ENCODE peak calls at places on chromosome 1, in five cellular contexts. P is NCI-H510A treated with DMSO at 0.1 percent for 48 hours; M is activated CD8-positive, alpha-beta memory T cell treated with anti-CD3 and anti-CD28 coated beads for 4 hours; D is HuH-7; W is mesenchymal stem cell. O is an unnamed sample.
A peak's percentile ranks its signal among the peaks of the same experiment; 100 is the strongest.

GRCh38 chr1:9886063-9886742 is 23.9 kb downstream of the CTNNBIP1 start:
- DNase-seq in P (no peak), M (no peak), D (no peak), W (no peak), O (no peak)

GRCh38 chr1:69671363-69672010 is 103.8 kb downstream of the LRRC7 start:
- DNase-seq in P (peak; percentile 67), M (no peak), D (no peak), W (peak; percentile 18), O (no peak)

GRCh38 chr1:115300087-115300856 is 37.8 kb downstream of the NGF start:
- DNase-seq in P (no peak), M (no peak), D (no peak), W (peak; percentile 33), O (no peak)

GRCh38 chr1:245207056-245207638 is 52.4 kb downstream of the KIF26B start:
- DNase-seq in P (no peak), M (no peak), D (no peak), W (no peak), O (no peak)

GRCh38 chr1:99527078-99527477 is 118.8 kb upstream of the PALMD start:
- DNase-seq in P (no peak), M (no peak), D (no peak), W (peak; percentile 35), O (no peak)

GRCh38 chr1:7366955-7367665 is 404.0 kb upstream of the VAMP3 start:
- DNase-seq in P (peak; percentile 96), M (no peak), D (no peak), W (no peak), O (peak; percentile 92)

GRCh38 chr1:109768700-109769325 is 5.1 kb upstream of the EPS8L3 start:
- DNase-seq in P (no peak), M (no peak), D (no peak), W (no peak), O (no peak)

GRCh38 chr1:234918216-234918841 is 210.3 kb downstream of the TOMM20 start:
- DNase-seq in P (no peak), M (no peak), D (no peak), W (no peak), O (no peak)

GRCh38 chr1:57616906-57617305 is 193.0 kb upstream of the DAB1 start:
- DNase-seq in P (no peak), M (no peak), D (no peak), W (no peak), O (no peak)

GRCh38 chr1:47774986-47775834 is 222.0 kb downstream of the TRABD2B start:
- DNase-seq in P (no peak), M (no peak), D (no peak), W (no peak), O (no peak)

GRCh38 chr1:94527447-94528031 is 14.0 kb downstream of the F3 start:
- DNase-seq in P (no peak), M (no peak), D (no peak), W (peak; percentile 81), O (no peak)

GRCh38 chr1:215824245-215824644 is 257.1 kb downstream of the KCTD3 start:
- DNase-seq in P (no peak), M (no peak), D (peak; percentile 15), W (peak; percentile 23), O (no peak)

GRCh38 chr1:63547621-63548294 is 24.4 kb downstream of the EFCAB7 start:
- DNase-seq in P (no peak), M (no peak), D (no peak), W (no peak), O (no peak)

GRCh38 chr1:197395209-197395608 is 127.2 kb downstream of the CRB1 start:
- DNase-seq in P (no peak), M (no peak), D (no peak), W (no peak), O (no peak)

GRCh38 chr1:29975036-29975694 is 738.8 kb downstream of the PTPRU start:
- DNase-seq in P (no peak), M (no peak), D (peak; percentile 40), W (peak; percentile 5), O (no peak)

GRCh38 chr1:3584915-3585314 is 26.4 kb downstream of the MEGF6 start:
- DNase-seq in P (no peak), M (peak; percentile 24), D (no peak), W (no peak), O (no peak)

GRCh38 chr1:180927841-180928240 is 15.1 kb downstream of the KIAA1614 start:
- DNase-seq in P (no peak), M (no peak), D (no peak), W (no peak), O (peak; percentile 66)

GRCh38 chr1:66313446-66313845 is 220.5 kb upstream of the SGIP1 start:
- DNase-seq in P (no peak), M (no peak), D (no peak), W (no peak), O (no peak)

GRCh38 chr1:157073944-157074685 is 25.5 kb downstream of the ETV3L start:
- DNase-seq in P (peak; percentile 50), M (no peak), D (peak; percentile 66), W (peak; percentile 74), O (peak; percentile 80)

GRCh38 chr1:24825174-24825573 is 79.9 kb downstream of the CLIC4 start:
- DNase-seq in P (no peak), M (no peak), D (no peak), W (no peak), O (peak; percentile 11)